ENCODE peak calls at places on chromosomes 16 and 17, in five cellular contexts. R is fibroblast of mammary gland, O is astrocyte of the cerebellum, P is Calu3, H is T-helper 17 cell. V is an unnamed sample.

GRCh38 chr16:89815639-89816348 is 653 bp downstream of the FANCA start:
- DNase-seq in P (peak; percentile 24), R (peak; percentile 8), O (no peak), H (no peak), V (no peak)

GRCh38 chr17:28492352-28493310 is 13.5 kb upstream of the FOXN1 start:
- DNase-seq in H (no peak), R (no peak), O (no peak), P (no peak), V (no peak)

GRCh38 chr17:3794890-3795757 is 5.9 kb downstream of the ITGAE start:
- DNase-seq in P (no peak), R (peak; percentile 59), H (peak; percentile 48), O (no peak), V (no peak)

GRCh38 chr17:67258836-67259468 is 14.0 kb upstream of the HELZ start:
- DNase-seq in H (no peak), O (no peak), R (no peak), P (no peak), V (peak; percentile 38)

GRCh38 chr17:42566873-42567573 is at the start of gene MLX:
- DNase-seq in O (peak; percentile 53), R (peak; percentile 86), P (peak; percentile 98), H (peak; percentile 90), V (peak; percentile 94)

GRCh38 chr17:79989106-79989835 is 46.4 kb downstream of the TBC1D16 start:
- DNase-seq in O (no peak), H (no peak), R (no peak), P (no peak), V (no peak)

GRCh38 chr17:1030684-1031557 is 34.0 kb downstream of the TIMM22 start:
- DNase-seq in P (no peak), O (no peak), R (peak; percentile 12), H (no peak), V (peak; percentile 37)

GRCh38 chr17:53516643-53517042 is 306.1 kb upstream of the KIF2B start:
- DNase-seq in O (peak; percentile 19), R (peak; percentile 1), P (peak; percentile 0), H (no peak), V (no peak)

GRCh38 chr17:32551186-32551955 is 64.6 kb downstream of the CDK5R1 start:
- DNase-seq in R (peak; percentile 52), P (peak; percentile 24), O (peak; percentile 71), H (no peak), V (no peak)

GRCh38 chr16:22206847-22207714 is 1.0 kb downstream of the EEF2K start:
- DNase-seq in P (peak; percentile 57), R (peak; percentile 79), H (peak; percentile 54), O (peak; percentile 53), V (peak; percentile 68)

GRCh38 chr16:88943131-88943664 is 33.8 kb downstream of the CBFA2T3 start:
- DNase-seq in O (no peak), R (no peak), H (no peak), P (no peak), V (no peak)

GRCh38 chr16:29943846-29944669 is 17.8 kb upstream of the TMEM219 start:
- DNase-seq in R (peak; percentile 99), H (no peak), O (peak; percentile 93), P (peak; percentile 82), V (no peak)

GRCh38 chr17:60109161-60109560 is 30.4 kb upstream of the HEATR6 start:
- DNase-seq in P (no peak), O (no peak), R (no peak), H (no peak), V (no peak)

GRCh38 chr17:66989579-66989978 is 25.1 kb downstream of the CACNG4 start:
- DNase-seq in O (no peak), H (no peak), P (no peak), R (no peak), V (no peak)

GRCh38 chr16:285146-286055 is 2.4 kb downstream of the PDIA2 start:
- DNase-seq in R (no peak), H (no peak), O (no peak), P (no peak), V (no peak)

GRCh38 chr17:77419547-77420475 is 279.0 kb downstream of the SEC14L1 start:
- DNase-seq in P (no peak), H (no peak), O (no peak), R (peak; percentile 41), V (no peak)

V was measured in Ammon's horn.